ENCODE peak calls at places on chromosomes 13 and 19, in nine cellular contexts. T is GM12878, N is testis, I is sigmoid colon, Q is A549, C is HCT116, M is transverse colon, R is adrenal gland, Y is prostate gland. D is an unnamed sample.

GRCh38 chr13:40115456-40115855 is 460.0 kb downstream of the COG6 start:
- DNase-seq in C (no peak), Y (no peak), R (no peak), I (no peak), Q (no peak), T (no peak), M (no peak), N (no peak), D (no peak)

GRCh38 chr19:29666634-29667389 is 1.6 kb downstream of the PLEKHF1 start:
- DNase-seq in Y (peak; percentile 70), M (peak; percentile 55), C (no peak), Q (no peak), T (no peak), N (peak; percentile 80), R (peak; percentile 41), I (peak; percentile 93), D (peak; percentile 79)

GRCh38 chr13:29849731-29850212 is 645 bp downstream of the UBL3 start:
- DNase-seq in Q (peak; percentile 32), N (peak; percentile 75), T (no peak), M (peak; percentile 69), Y (peak; percentile 58), I (peak; percentile 85), C (no peak), R (peak; percentile 69), D (peak; percentile 53)

GRCh38 chr19:42076375-42076944 is 494 bp downstream of the ZNF574 start:
- DNase-seq in R (no peak), T (no peak), I (no peak), M (peak; percentile 58), Q (peak; percentile 58), Y (no peak), N (peak; percentile 63), C (no peak), D (peak; percentile 48)

GRCh38 chr19:46931197-46931596 is 70.4 kb downstream of the ARHGAP35 start:
- DNase-seq in Y (no peak), T (no peak), R (no peak), C (no peak), M (no peak), N (no peak), I (no peak), Q (no peak), D (no peak)

GRCh38 chr13:36674337-36675212 is 755 bp downstream of the SERTM1 start:
- DNase-seq in Q (no peak), R (no peak), I (no peak), C (no peak), Y (no peak), T (no peak), N (no peak), M (no peak), D (no peak)

GRCh38 chr19:1767464-1767933 is 14.2 kb downstream of the ONECUT3 start:
- DNase-seq in Q (peak; percentile 71), T (no peak), I (no peak), N (peak; percentile 43), Y (no peak), C (no peak), R (peak; percentile 45), M (peak; percentile 46), D (no peak)

GRCh38 chr13:27791146-27791900 is 960 bp upstream of the GSX1 start:
- DNase-seq in R (no peak), Q (no peak), N (no peak), Y (no peak), C (no peak), M (no peak), T (no peak), I (no peak), D (no peak)

GRCh38 chr19:15107056-15108010 is at the start of gene SYDE1:
- DNase-seq in R (no peak), Y (no peak), T (no peak), N (no peak), Q (no peak), M (no peak), C (no peak), I (peak; percentile 80), D (peak; percentile 69)

GRCh38 chr19:13723206-13723605 is 41.1 kb upstream of the MRI1 start:
- DNase-seq in C (no peak), M (no peak), I (no peak), T (no peak), R (no peak), N (no peak), Q (no peak), Y (no peak), D (no peak)

GRCh38 chr19:48844472-48844871 is 8.2 kb upstream of the HSD17B14 start:
- DNase-seq in I (no peak), Y (no peak), R (no peak), T (no peak), Q (peak; percentile 70), N (peak; percentile 56), C (peak; percentile 67), M (no peak), D (no peak)

GRCh38 chr13:112759834-112760233 is 70.0 kb downstream of the ATP11A start:
- DNase-seq in Q (no peak), T (no peak), Y (no peak), M (no peak), I (no peak), C (no peak), N (no peak), R (no peak), D (no peak)

GRCh38 chr13:30804474-30804873 is 69.1 kb downstream of the ALOX5AP start:
- DNase-seq in R (no peak), T (no peak), C (no peak), Y (no peak), I (peak; percentile 40), N (no peak), Q (no peak), M (no peak), D (no peak)

GRCh38 chr13:26525528-26525927 is 32.0 kb upstream of the WASF3 start:
- DNase-seq in C (no peak), Y (no peak), R (no peak), Q (no peak), I (no peak), T (no peak), N (no peak), M (no peak), D (no peak)

GRCh38 chr13:33953203-33953602 is 135.3 kb downstream of the RFC3 start:
- DNase-seq in Y (no peak), M (no peak), T (no peak), Q (no peak), N (no peak), I (no peak), C (no peak), R (no peak), D (no peak)

GRCh38 chr19:15467734-15468214 is 3.4 kb upstream of the RASAL3 start:
- DNase-seq in I (no peak), T (no peak), R (no peak), Q (no peak), Y (no peak), C (no peak), M (no peak), N (no peak), D (no peak)

GRCh38 chr13:99740261-99740979 is 231.1 kb downstream of the ZIC5 start:
- DNase-seq in R (no peak), I (no peak), T (no peak), M (no peak), C (no peak), Q (no peak), N (no peak), Y (no peak), D (no peak)
- TF ChIP-seq CTCF in R (no peak), I (no peak), T (no peak), M (no peak), C (no peak), Q (no peak), N (no peak), Y (no peak), D (no peak)

DNA sequence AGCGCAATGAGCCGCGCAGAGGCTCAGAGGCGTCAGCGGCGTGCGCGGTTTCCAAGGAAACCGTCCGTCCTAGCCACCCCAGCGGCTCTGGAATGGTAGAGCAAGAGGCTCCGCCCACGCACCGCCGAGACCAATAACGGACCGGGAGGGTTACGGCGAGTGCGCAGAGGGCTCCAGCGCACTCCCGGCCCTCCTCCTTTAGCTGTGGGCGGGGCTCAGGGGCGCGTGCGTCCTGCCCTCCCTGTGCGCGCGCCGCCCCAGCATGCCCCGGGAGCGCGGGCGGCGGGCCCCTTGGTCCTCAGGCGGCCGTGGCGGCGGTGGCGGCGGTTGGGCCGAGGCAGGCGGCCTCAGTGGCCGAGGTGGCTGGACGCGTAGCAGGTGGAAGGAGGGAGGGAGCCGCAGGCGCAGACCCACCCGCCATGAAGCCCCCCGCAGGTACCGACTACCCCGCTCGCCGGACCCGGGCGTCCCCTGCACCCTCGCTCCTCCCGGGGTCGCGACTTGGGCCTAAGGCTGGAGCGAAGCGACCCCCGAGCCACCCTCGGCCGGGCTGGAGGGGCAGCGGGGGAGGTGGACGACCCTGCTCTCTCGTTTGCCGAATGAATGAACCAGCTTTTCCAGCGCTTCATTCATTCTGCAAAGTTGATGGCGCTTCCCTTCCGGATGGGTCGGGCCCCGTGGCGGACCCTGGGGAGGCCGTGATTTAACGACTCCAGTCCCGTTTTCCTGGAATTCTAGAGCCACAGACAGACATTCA is at the start of gene THOP1:
- DNase-seq in I (peak; percentile 99), T (peak; percentile 90), N (peak; percentile 99), Q (peak; percentile 87), C (peak; percentile 98), Y (peak; percentile 97), M (peak; percentile 99), R (peak; percentile 98), D (peak; percentile 99)
- TF ChIP-seq POLR2A in I (no peak), T (peak; percentile 95), N (no peak), Q (peak; percentile 76), C (peak; percentile 87), Y (peak; percentile 55), M (peak; percentile 38), R (peak; percentile 79), D (peak; percentile 57)

DNA sequence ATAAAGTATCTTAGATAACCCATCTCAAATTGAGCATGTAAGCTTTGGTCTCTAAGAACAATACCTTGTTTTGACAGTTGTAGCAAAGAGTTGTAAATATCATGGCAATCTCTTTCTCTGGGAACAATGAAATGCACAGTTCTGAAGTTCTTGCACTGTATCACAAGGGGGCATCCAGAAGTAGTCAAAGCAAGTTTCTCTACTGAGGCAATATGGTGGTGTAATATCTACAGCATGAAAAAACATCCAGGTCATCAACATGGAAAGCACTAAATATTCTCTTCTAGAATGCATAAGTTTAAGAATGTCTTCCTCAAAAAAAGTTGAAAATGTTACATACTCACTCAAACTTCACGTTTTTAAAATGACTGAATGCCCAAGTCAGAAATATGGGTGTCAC is 19.6 kb downstream of the MTMR6 start:
- DNase-seq in Q (no peak), N (no peak), T (no peak), R (no peak), I (no peak), C (no peak), Y (no peak), M (no peak), D (no peak)
- TF ChIP-seq CTCF in Q (no peak), N (no peak), T (peak; percentile 12), R (peak; percentile 28), I (no peak), C (no peak), Y (no peak), M (no peak), D (no peak)

DNA sequence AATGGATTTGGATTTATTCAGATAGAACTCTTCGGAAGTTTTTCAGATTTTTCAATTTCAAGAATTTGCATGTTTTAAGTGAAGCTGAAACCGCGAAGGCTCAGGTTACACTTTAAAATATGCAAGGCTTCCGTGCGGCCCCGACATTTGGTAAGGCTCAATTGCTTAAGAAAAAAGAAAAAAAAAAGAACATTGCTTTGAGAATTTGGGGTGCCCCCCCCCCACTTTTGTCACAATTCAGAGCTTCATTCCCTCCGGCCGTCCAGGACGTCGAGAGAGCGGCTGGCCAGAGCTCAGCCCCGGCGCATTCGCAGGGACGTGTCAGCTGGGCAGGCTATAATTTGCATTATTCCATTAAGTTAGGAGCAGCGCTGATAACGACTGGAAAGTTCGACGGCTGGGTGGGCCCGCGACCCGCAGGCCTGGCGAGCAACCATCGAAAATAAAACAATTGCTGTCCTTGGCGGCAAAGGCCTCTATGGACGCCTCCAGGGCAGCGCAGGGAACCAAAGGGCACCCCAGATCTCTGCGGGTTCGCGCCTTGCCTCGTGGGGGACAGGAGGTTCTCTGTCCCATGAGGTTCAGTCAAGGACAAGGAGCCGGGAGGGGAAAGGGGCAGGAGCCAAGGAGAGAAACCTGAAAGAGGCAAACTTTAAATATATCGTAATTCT is 7.1 kb downstream of the SOX21 start:
- DNase-seq in N (no peak), I (no peak), R (no peak), M (no peak), C (no peak), T (no peak), Y (no peak), Q (no peak), D (no peak)
- TF ChIP-seq POLR2A in N (no peak), I (no peak), R (no peak), M (no peak), C (no peak), T (no peak), Y (no peak), Q (no peak), D (no peak)